ENCODE peak calls at places on chromosomes 2 and 18, in six cellular contexts. E is GM12878, N is GM12892, M is K562, A is HepG2, H is H1. D is an unnamed sample.

GRCh38 chr2:217339753-217340152 is 479.9 kb upstream of the TNP1 start:
- DNase-seq in M (no peak), A (no peak), N (no peak), E (no peak), H (no peak), D (no peak)

GRCh38 chr18:50158866-50159653 is 35.9 kb downstream of the MYO5B start:
- DNase-seq in N (no peak), H (no peak), A (no peak), M (no peak), E (no peak), D (no peak)

GRCh38 chr2:176566936-176567335 is 297.7 kb downstream of the MTX2 start:
- DNase-seq in A (no peak), N (no peak), H (no peak), E (no peak), M (no peak), D (no peak)

GRCh38 chr18:10032331-10032979 is 118.6 kb downstream of the VAPA start:
- DNase-seq in N (no peak), E (no peak), H (peak), A (no peak), M (no peak), D (peak)

GRCh38 chr2:16102976-16103380 is 162.6 kb downstream of the MYCN start:
- DNase-seq in E (no peak), M (no peak), N (no peak), A (no peak), H (no peak), D (no peak)

GRCh38 chr2:39546937-39547336 is 109.9 kb upstream of the MAP4K3 start:
- DNase-seq in E (no peak), H (no peak), M (no peak), A (peak), N (no peak), D (no peak)

GRCh38 chr2:46269545-46270273 is 27.5 kb upstream of the EPAS1 start:
- DNase-seq in E (no peak), M (no peak), N (no peak), A (no peak), H (no peak), D (no peak)

GRCh38 chr2:205461169-205461568 is 221.1 kb upstream of the NRP2 start:
- DNase-seq in M (no peak), A (no peak), E (no peak), H (no peak), N (no peak), D (no peak)

GRCh38 chr2:221484761-221485499 is 87.2 kb downstream of the EPHA4 start:
- DNase-seq in A (no peak), N (no peak), M (no peak), E (no peak), H (no peak), D (no peak)

GRCh38 chr2:217330647-217331046 is 470.8 kb upstream of the TNP1 start:
- DNase-seq in H (no peak), M (no peak), N (no peak), E (no peak), A (no peak), D (no peak)

GRCh38 chr2:172052000-172052983 is 33.0 kb upstream of the DLX1 start:
- DNase-seq in H (no peak), M (no peak), N (no peak), A (peak), E (no peak), D (no peak)

GRCh38 chr2:24049485-24050021 is at the start of gene FKBP1B:
- DNase-seq in A (peak), M (peak), H (peak), E (no peak), N (peak), D (peak)

GRCh38 chr2:240871071-240871958 is 2.7 kb downstream of the AGXT start:
- DNase-seq in H (no peak), A (no peak), N (peak), E (no peak), M (no peak), D (no peak)

GRCh38 chr2:175536059-175536458 is 354.5 kb upstream of the ATP5MC3 start:
- DNase-seq in N (no peak), A (no peak), H (no peak), M (no peak), E (no peak), D (no peak)

GRCh38 chr2:225177098-225177497 is 134.8 kb upstream of the DOCK10 start:
- DNase-seq in H (no peak), N (no peak), E (no peak), M (no peak), A (no peak), D (no peak)

GRCh38 chr2:101387151-101387807 is at the start of gene CREG2:
- DNase-seq in M (peak), A (peak), H (peak), N (peak), E (no peak), D (peak)

GRCh38 chr2:157231476-157231875 is 26.0 kb upstream of the GALNT5 start:
- DNase-seq in A (no peak), E (no peak), N (no peak), H (no peak), M (no peak), D (no peak)

GRCh38 chr2:96531872-96532505 is 4.6 kb upstream of the ARID5A start:
- DNase-seq in H (no peak), E (peak), A (no peak), N (peak), M (peak), D (no peak)
- TF ChIP-seq POLR2A in H (no peak), E (peak), A (no peak), N (no peak), M (no peak), D (no peak)

GRCh38 chr18:78525364-78526111 is 454.1 kb upstream of the SALL3 start:
- DNase-seq in E (no peak), H (no peak), A (no peak), M (no peak), N (no peak), D (no peak)

GRCh38 chr18:78528437-78529228 is 451.0 kb upstream of the SALL3 start:
- DNase-seq in H (no peak), N (no peak), M (peak), A (no peak), E (no peak), D (no peak)

GRCh38 chr18:78526923-78527775 is 452.5 kb upstream of the SALL3 start:
- DNase-seq in E (no peak), H (no peak), M (no peak), A (no peak), N (no peak), D (no peak)

GRCh38 chr18:78527984-78528383 is 451.6 kb upstream of the SALL3 start:
- DNase-seq in A (no peak), E (no peak), M (no peak), N (no peak), H (no peak), D (no peak)

DNA sequence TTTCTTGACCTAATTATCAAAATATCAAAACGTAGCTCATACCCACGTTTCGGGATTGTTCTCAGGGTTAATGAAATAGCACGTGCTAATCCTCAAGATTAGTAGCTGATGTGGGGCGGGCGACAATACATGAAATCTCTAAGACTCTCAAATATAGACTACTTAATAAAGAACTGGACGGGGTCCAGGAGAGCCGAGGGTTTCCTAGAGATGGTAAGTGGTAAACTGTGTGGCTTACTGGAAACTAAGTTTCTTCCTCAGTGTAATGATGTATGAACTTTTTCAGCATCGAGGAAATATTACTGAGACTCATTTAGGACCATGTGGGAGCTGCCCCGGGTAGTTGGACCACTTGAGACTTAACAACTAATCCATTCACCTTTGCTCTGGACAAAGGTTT is 453.3 kb upstream of the SALL3 start:
- DNase-seq in A (no peak), M (no peak), N (no peak), H (no peak), E (no peak), D (no peak)
- TF ChIP-seq POLR2AphosphoS5 in A (no peak), M (no peak), N (no peak), H (no peak), E (no peak), D (no peak)

GRCh38 chr2:146489386-146489785 is 1355.4 kb upstream of the ACVR2A start:
- DNase-seq in M (no peak), A (no peak), E (no peak), N (no peak), H (no peak), D (no peak)
- TF ChIP-seq TAF1 in M (no peak), A (no peak), E (no peak), N (no peak), H (no peak), D (no peak)

GRCh38 chr2:207933396-207934045 is 91.8 kb downstream of the PLEKHM3 start:
- DNase-seq in E (no peak), M (no peak), N (no peak), H (peak), A (no peak), D (no peak)

GRCh38 chr2:207935991-207936370 is 89.3 kb downstream of the PLEKHM3 start:
- DNase-seq in H (no peak), M (no peak), E (no peak), N (no peak), A (peak), D (no peak)

GRCh38 chr2:207935121-207935990 is 90.0 kb downstream of the PLEKHM3 start:
- DNase-seq in N (no peak), E (no peak), M (no peak), A (peak), H (no peak), D (no peak)

GRCh38 chr2:207936380-207936779 is 88.9 kb downstream of the PLEKHM3 start:
- DNase-seq in A (peak), N (no peak), H (no peak), M (no peak), E (no peak), D (no peak)

DNA sequence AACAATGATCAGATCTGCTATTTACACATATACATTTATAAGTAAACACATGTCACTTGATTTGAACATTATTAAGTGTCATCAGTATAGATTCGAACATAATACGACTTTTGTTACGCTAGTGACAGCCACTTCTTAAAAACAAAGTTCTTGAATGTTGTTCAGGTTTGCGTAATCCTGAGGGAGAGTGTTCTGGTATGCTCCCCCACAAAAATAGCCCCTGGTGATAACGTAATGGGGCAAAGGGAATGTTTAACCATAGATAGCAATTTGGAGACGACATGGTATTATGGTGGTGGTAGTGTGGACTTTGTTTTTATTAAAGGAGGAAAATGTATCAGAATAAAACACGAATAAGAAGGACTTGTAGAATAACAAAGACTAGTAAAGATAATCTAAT is 90.6 kb downstream of the PLEKHM3 start:
- DNase-seq in M (no peak), A (peak), N (no peak), E (no peak), H (no peak), D (no peak)
- TF ChIP-seq POLR2A in M (no peak), A (no peak), N (no peak), E (no peak), H (no peak), D (no peak)

DNA sequence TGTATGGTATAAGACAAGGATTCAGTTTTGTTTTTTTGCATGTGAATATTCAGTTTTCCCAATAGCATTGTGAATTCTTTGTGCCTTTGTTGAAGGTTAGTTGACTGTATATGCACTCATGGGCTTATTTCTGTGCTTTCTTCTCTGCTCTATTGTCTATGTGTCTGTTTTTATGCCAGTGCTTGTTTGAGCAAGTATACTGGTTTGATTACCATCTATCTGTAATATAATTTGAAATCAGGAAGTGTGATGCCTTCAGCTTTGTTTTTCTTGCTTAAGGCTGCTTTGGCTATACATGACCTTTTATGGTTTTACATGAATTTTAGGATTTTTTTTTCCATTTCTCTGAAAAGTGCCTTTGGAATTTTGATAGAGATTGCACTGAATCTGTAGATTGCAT is 23.5 kb downstream of the COLEC11 start:
- DNase-seq in H (no peak), E (no peak), M (no peak), A (no peak), N (no peak), D (no peak)
- TF ChIP-seq POLR2AphosphoS5 in H (no peak), E (no peak), M (no peak), A (no peak), N (no peak), D (no peak)

GRCh38 chr2:207772081-207772843 is 2.6 kb upstream of the FZD5 start:
- DNase-seq in M (peak), E (no peak), N (no peak), A (no peak), H (no peak), D (no peak)
- TF ChIP-seq TAF1 in M (no peak), E (no peak), N (no peak), A (no peak), H (no peak), D (no peak)

DNA sequence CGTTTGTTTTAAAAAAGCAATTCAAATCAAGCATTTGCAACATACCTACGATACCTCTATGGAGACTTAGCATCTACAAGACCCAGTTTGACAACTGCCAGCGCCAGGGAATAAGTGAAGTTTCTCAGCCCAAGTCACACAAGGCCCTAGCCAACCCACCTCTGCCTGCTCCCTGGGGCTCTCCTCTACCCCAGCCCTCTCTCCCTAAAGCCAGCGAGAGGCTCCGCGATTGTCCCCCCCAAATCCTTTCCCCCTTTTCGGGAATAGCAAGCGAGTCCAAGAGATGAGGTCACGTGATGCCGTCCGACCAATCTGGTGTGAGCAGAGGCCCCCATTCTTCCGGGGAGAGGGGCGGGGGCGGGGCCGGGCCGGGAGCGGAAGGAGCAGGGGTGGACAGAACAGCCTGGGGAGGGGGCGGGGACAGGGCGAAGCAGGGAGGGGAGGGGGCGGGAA is 102.2 kb upstream of the RAB6C start:
- DNase-seq in A (no peak), H (peak), E (peak), M (peak), N (peak), D (peak)
- TF ChIP-seq POLR2A in A (no peak), H (no peak), E (no peak), M (no peak), N (no peak), D (no peak)

GRCh38 chr2:114218368-114218767 is 224.1 kb upstream of the DPP10 start:
- DNase-seq in E (no peak), N (no peak), H (no peak), M (no peak), A (no peak), D (no peak)
- TF ChIP-seq POLR2AphosphoS5 in E (no peak), N (no peak), H (no peak), M (no peak), A (no peak), D (no peak)